ENCODE peak calls at places on chromosomes 2 and 18, in five cellular contexts. U is CD4-positive, alpha-beta memory T cell; Y is aorta; X is IMR-90; J is left ventricle myocardium inferior. Z is an unnamed sample.

GRCh38 chr18:51861041-51861440 is 479.0 kb upstream of the DCC start:
- DNase-seq in U (no peak), Y (no peak), X (no peak), J (no peak), Z (no peak)

GRCh38 chr18:48020337-48021250 is 90.1 kb upstream of the SMAD2 start:
- DNase-seq in U (no peak), Y (peak; percentile 11), X (no peak), J (no peak), Z (no peak)

GRCh38 chr2:234991290-234991689 is 39.5 kb downstream of the SH3BP4 start:
- DNase-seq in U (no peak), Y (no peak), X (no peak), J (no peak), Z (no peak)

GRCh38 chr2:191041418-191042161 is 27.6 kb upstream of the STAT1 start:
- DNase-seq in U (no peak), Y (no peak), X (no peak), J (no peak), Z (peak; percentile 60)

GRCh38 chr2:239271471-239272255 is 129.2 kb downstream of the HDAC4 start:
- DNase-seq in U (no peak), Y (peak; percentile 67), X (no peak), J (no peak), Z (no peak)

GRCh38 chr18:75201273-75201898 is 7.6 kb downstream of the PTGR3 start:
- DNase-seq in U (no peak), Y (no peak), X (no peak), J (no peak), Z (no peak)

GRCh38 chr2:69012310-69013122 is 463 bp upstream of the ANTXR1 start:
- DNase-seq in U (peak; percentile 33), Y (peak; percentile 93), X (peak; percentile 76), J (peak; percentile 72), Z (peak; percentile 74)

GRCh38 chr18:10142056-10142455 is 228.2 kb downstream of the VAPA start:
- DNase-seq in U (no peak), Y (no peak), X (no peak), J (no peak), Z (no peak)

GRCh38 chr2:47403829-47404228 is 873 bp downstream of the MSH2 start:
- DNase-seq in U (no peak), Y (no peak), X (peak; percentile 5), J (no peak), Z (no peak)

GRCh38 chr18:50817898-50818250 is 1.9 kb downstream of the MRO start:
- DNase-seq in U (no peak), Y (no peak), X (peak; percentile 28), J (no peak), Z (no peak)

GRCh38 chr2:167134381-167135072 is 246.2 kb downstream of the XIRP2 start:
- DNase-seq in U (no peak), Y (no peak), X (peak; percentile 93), J (no peak), Z (no peak)

GRCh38 chr2:125418483-125418882 is 1237.5 kb upstream of the GYPC start:
- DNase-seq in U (no peak), Y (no peak), X (no peak), J (no peak), Z (no peak)

GRCh38 chr2:173090291-173090877 is 14.7 kb downstream of the MAP3K20 start:
- DNase-seq in U (no peak), Y (peak; percentile 68), X (peak; percentile 76), J (peak; percentile 30), Z (no peak)

GRCh38 chr2:173090973-173091660 is 15.5 kb downstream of the MAP3K20 start:
- DNase-seq in U (no peak), Y (no peak), X (no peak), J (peak; percentile 23), Z (no peak)

GRCh38 chr2:173094731-173095130 is 19.1 kb downstream of the MAP3K20 start:
- DNase-seq in U (no peak), Y (no peak), X (no peak), J (no peak), Z (no peak)

GRCh38 chr2:173095356-173095755 is 19.7 kb downstream of the MAP3K20 start:
- DNase-seq in U (no peak), Y (no peak), X (no peak), J (no peak), Z (no peak)

DNA sequence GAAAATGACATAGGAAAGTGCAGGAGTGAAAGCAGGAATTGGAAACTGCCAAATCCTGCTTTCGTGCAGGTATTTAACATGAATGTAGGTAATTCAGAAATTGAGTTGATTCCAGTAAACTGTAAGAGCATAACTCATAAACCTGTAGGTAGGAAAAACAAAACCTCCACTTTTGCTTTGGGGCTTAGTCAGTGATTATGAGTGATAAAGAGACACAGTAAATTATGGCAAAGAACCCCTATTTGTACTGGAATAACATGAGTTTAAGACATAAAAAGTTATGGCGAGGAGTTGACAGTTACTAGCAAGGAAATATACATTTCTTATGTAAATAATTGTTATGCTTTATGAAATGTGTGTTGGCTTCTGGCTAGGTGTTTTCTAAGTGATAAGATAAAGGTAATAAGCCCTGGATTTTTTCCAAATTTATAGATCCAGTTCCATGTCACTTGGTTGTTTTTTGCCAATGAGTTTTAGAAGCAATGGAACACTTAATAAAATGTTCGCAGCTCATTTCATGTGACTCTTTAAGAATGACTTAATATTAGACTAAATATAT is 17.3 kb downstream of the MAP3K20 start:
- DNase-seq in U (no peak), Y (no peak), X (no peak), J (no peak), Z (no peak)
- H3K4me3 ChIP-seq in U (no peak overlapping the region), Y (no peak overlapping the region), X (no peak overlapping the region), J (peak overlapping the region; percentile 54), Z (no peak overlapping the region)

DNA sequence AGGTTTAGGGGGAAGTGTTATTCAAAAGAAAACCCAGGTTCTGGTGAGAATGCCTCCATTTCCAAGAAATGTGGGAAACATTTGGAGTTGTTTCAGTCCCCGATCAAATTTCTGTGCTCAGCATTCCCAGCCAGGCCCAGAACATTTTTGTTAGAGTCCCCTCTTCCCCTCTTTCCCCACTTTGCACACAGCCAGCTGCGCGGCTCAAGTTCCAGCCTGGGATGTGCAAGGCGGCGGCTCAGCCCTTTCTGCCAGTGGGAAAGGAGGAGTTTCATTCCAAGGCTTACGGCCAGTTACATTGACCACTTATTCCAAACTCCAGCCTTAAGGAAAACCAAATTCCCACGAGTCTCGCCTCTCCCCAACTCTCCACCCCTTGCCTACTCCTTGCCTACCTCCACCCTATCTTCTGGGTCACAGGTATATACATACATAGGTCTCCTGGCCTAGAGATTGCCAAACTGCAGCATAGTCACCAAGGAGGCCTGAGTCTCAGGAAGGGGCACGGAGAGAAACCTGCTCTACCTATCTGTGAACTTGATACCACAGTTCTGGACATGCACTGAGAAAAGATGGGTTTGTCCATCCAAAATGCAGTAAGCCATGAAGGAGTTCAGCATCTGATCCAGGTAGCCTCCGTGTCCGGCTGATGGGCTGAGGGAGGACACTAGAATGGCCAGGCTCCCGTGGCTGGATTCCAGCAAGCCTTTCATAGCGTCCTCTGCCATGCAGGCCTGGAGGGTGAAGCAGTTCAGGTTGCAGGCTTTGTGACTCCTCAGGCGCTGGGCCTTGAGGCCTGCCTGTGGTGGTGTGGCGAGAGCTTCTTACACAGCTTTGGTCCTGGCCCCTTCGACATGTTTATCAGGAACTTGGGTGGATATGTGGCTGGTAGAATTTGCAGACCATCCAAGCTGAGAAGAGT is 154.5 kb downstream of the ZFP36L2 start:
- DNase-seq in U (no peak), Y (peak; percentile 76), X (peak; percentile 49), J (peak; percentile 54), Z (no peak)
- H3K4me1 ChIP-seq in U (no peaks in the 10 kb centered on the region), Y (no peaks in the 10 kb centered on the region), X (peaks cover 40% of the 10 kb centered on the region), J (peaks cover 81% of the 10 kb centered on the region), Z (peaks cover 50% of the 10 kb centered on the region)

DNA sequence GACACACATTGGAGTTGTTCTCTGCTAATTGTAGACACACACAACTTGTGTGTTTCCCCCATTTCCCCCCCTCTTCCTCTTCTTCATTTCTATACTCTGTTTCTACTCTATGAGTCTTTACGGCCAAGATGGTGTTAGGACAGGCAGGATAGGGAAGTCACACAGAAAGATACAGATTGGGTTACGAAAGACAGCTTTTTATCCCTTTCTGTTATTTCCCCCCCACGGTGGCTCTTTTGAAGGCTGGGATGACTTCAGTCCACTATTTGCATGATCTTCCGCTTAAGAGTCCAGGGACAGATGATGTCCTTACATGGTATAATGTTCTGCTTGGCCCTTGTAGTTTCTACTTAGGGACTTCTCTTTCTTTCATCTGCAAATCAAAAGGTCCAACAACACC is 1.6 kb upstream of the EMILIN2 start:
- DNase-seq in U (no peak), Y (no peak), X (no peak), J (no peak), Z (no peak)
- H3K27me3 ChIP-seq in U (peaks cover 17% of the 10 kb centered on the region), Y (no peaks in the 10 kb centered on the region), X (peaks cover 73% of the 10 kb centered on the region), J (peaks cover 61% of the 10 kb centered on the region), Z (peaks cover 36% of the 10 kb centered on the region)

DNA sequence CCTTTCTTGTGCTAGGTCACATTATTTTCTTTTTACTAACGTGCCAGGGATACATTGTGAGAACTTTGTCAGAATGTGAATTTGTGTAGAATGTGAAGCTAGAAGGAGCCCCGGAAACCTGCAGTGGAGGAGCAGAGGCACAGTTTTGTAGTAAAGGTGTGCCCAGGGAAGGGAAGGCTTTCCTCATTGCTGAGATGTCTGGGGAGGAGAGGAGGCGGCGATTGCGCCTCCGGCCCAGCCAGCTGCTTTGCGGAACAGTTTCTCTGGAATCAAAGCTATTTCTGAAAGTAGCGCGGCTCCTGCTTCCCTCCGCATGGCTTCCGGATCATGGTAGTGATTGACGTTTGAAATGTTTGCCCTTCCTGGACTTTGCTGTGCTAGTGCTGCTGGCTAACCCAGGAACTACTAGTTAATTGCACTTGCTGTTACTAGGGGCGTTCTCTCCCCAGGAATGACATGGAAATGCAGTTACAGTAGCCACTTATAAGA is 83.1 kb upstream of the RBM44 start:
- DNase-seq in U (no peak), Y (no peak), X (no peak), J (no peak), Z (no peak)
- H3K4me3 ChIP-seq in U (no peak overlapping the region), Y (no peak overlapping the region), X (no peak overlapping the region), J (peak overlapping the region; percentile 51), Z (peak overlapping the region; percentile 18)

DNA sequence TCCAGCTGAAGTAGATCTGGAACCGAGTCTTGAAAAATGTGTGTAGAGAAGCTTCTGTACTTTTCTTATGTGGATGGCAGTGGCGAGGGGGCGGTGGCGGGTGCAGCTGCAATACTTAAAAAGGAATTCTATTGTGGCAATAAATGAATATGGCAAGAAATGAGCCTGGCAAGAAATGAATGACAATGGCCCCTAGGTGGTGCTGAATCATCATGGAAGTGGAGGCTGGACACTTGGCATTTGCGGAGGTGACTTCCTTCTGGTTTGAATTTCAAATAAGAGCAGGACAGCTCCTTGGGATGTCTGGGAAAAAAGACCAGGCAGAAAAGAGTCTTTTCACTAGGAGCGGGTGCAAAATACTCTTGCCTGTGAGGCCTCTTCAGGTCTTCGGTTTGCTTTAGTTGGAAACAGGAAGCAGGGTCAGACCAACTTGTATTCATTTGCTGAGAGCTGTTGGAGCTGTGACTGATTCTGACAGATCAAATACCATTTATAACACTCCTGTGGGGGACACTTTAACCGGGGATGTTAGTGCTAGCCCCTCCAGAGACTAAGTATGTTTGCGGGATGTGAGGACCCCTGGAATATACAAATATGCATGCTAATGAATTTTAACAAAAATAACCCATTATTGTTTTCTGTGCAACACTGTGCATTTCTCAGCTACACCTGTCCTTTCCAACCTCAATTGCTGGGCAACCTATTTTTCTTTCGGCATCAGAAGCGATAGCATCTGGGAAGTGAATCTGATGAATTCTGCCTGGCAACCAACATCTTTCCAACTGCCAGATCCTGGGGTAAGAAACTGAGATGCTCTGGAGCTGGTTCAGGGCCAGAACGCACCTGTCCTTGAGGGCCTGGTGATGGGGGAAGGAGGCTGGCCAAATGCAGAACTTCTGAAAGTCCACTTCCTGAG is 35.4 kb downstream of the FASTKD2 start:
- DNase-seq in U (peak; percentile 37), Y (peak; percentile 78), X (peak; percentile 76), J (peak; percentile 31), Z (peak; percentile 50)
- H3K4me1 ChIP-seq in U (peaks cover 3% of the 10 kb centered on the region), Y (no peaks in the 10 kb centered on the region), X (no peaks in the 10 kb centered on the region), J (peaks cover 35% of the 10 kb centered on the region), Z (peaks cover 10% of the 10 kb centered on the region)

Z was measured in lower lobe of right lung.